ENCODE peak calls at places on chromosomes 4 and X, in eight cellular contexts. L, N, G, A, R, I, C and P are unnamed samples.

GRCh38 chr4:48431401-48431800 is 51.7 kb upstream of the SLC10A4 start:
- DNase-seq in N (no peak), R (no peak), A (no peak), C (no peak), L (peak), G (no peak), I (no peak), P (no peak)

GRCh38 chr4:6548201-6548881 is 26.6 kb upstream of the MAN2B2 start:
- DNase-seq in A (no peak), R (peak), C (no peak), G (peak), N (no peak), I (peak), L (peak), P (no peak)

GRCh38 chrX:87732133-87732532 is 214.5 kb downstream of the KLHL4 start:
- DNase-seq in L (no peak), R (no peak), A (no peak), G (no peak), N (no peak), C (no peak), I (no peak), P (no peak)

GRCh38 chr4:73998040-73999011 is at the start of gene CXCL5:
- DNase-seq in R (peak), N (no peak), A (peak), C (no peak), G (no peak), L (no peak), I (no peak), P (peak)

GRCh38 chrX:49249616-49250015 is 14.3 kb downstream of the CCDC22 start:
- DNase-seq in N (no peak), I (no peak), R (no peak), G (no peak), C (no peak), L (no peak), A (no peak), P (no peak)

GRCh38 chr4:40525811-40526598 is 103.7 kb downstream of the RBM47 start:
- DNase-seq in C (no peak), G (peak), N (peak), L (no peak), I (no peak), R (peak), A (no peak), P (peak)

GRCh38 chr4:120005527-120005926 is 61.1 kb downstream of the MAD2L1 start:
- DNase-seq in A (no peak), C (no peak), I (no peak), G (no peak), L (no peak), N (no peak), R (no peak), P (no peak)

GRCh38 chrX:131747173-131747572 is 203.3 kb downstream of the OR13H1 start:
- DNase-seq in I (no peak), A (no peak), R (no peak), G (peak), N (no peak), L (no peak), C (no peak), P (peak)

GRCh38 chrX:145729635-145730034 is 88.0 kb upstream of the SLITRK2 start:
- DNase-seq in N (no peak), A (no peak), G (no peak), L (no peak), R (no peak), C (no peak), I (no peak), P (no peak)

GRCh38 chr4:7683126-7683703 is 248.5 kb upstream of the PSAPL1 start:
- DNase-seq in L (no peak), I (no peak), G (no peak), A (no peak), C (no peak), R (no peak), N (no peak), P (no peak)

GRCh38 chr4:6492027-6492590 is 19.7 kb upstream of the PPP2R2C start:
- DNase-seq in N (no peak), L (no peak), C (no peak), R (no peak), A (no peak), I (no peak), G (no peak), P (peak)

GRCh38 chrX:69503228-69503834 is 795 bp upstream of the NALF2 start:
- DNase-seq in N (no peak), I (peak), A (no peak), L (peak), C (no peak), R (peak), G (no peak), P (no peak)

GRCh38 chrX:119069762-119070161 is 3.0 kb upstream of the CT47C1 start:
- DNase-seq in I (no peak), C (no peak), G (no peak), N (no peak), L (no peak), R (no peak), A (no peak), P (no peak)

GRCh38 chr4:26086621-26087068 is 172.6 kb downstream of the SMIM20 start:
- DNase-seq in I (no peak), C (no peak), N (no peak), L (no peak), G (no peak), A (no peak), R (no peak), P (no peak)

GRCh38 chrX:24775891-24776290 is 82.2 kb downstream of the POLA1 start:
- DNase-seq in A (no peak), R (no peak), I (no peak), G (no peak), L (no peak), C (no peak), N (no peak), P (no peak)

GRCh38 chr4:46886711-46887110 is 22.3 kb downstream of the COX7B2 start:
- DNase-seq in R (peak), L (no peak), A (no peak), N (no peak), C (no peak), G (no peak), I (no peak), P (no peak)

GRCh38 chrX:41779058-41779564 is 55.1 kb downstream of the GPR82 start:
- DNase-seq in G (no peak), C (no peak), N (peak), I (no peak), A (no peak), R (peak), L (no peak), P (no peak)

GRCh38 chr4:51845055-51845426 is 2.1 kb downstream of the DCUN1D4 start:
- DNase-seq in R (no peak), A (no peak), I (no peak), G (no peak), L (no peak), N (no peak), C (no peak), P (no peak)

GRCh38 chr4:15142201-15142600 is 139.9 kb downstream of the CPEB2 start:
- DNase-seq in I (no peak), R (no peak), N (no peak), G (no peak), L (no peak), A (no peak), C (no peak), P (no peak)

GRCh38 chr4:95644417-95644816 is 95.6 kb upstream of the UNC5C start:
- DNase-seq in I (no peak), C (no peak), G (no peak), L (no peak), A (no peak), N (no peak), R (no peak), P (no peak)

GRCh38 chr4:560731-561211 is 15.3 kb downstream of the TMEM271 start:
- DNase-seq in A (no peak), L (no peak), N (no peak), I (no peak), R (no peak), G (no peak), C (no peak), P (no peak)

GRCh38 chrX:67613366-67613765 is 69.5 kb downstream of the AR start:
- DNase-seq in N (no peak), R (peak), G (no peak), C (no peak), I (no peak), A (no peak), L (no peak), P (no peak)

GRCh38 chrX:140715787-140716186 is 6.2 kb downstream of the LINC00632 start:
- DNase-seq in G (no peak), R (no peak), A (no peak), C (no peak), L (no peak), I (no peak), N (no peak), P (no peak)

GRCh38 chr4:68489338-68489737 is 42.1 kb downstream of the TMPRSS11E start:
- DNase-seq in A (no peak), R (no peak), C (no peak), G (no peak), I (no peak), N (no peak), L (no peak), P (no peak)